ENCODE peak calls at places on chromosomes 5 and 9, in eight cellular contexts. L, T, K, S, J, W, V and B are unnamed samples.

GRCh38 chr5:150562832-150563231 is 54.9 kb downstream of the NDST1 start:
- DNase-seq in L (peak; percentile 52), T (peak; percentile 71), K (peak; percentile 63), S (no peak), J (no peak), W (no peak), V (peak; percentile 56), B (peak; percentile 48)

GRCh38 chr5:178308541-178309092 is 76.0 kb upstream of the PHYKPL start:
- DNase-seq in L (no peak), T (no peak), K (no peak), S (peak; percentile 50), J (peak; percentile 27), W (no peak), V (no peak), B (no peak)

GRCh38 chr5:132473019-132473531 is 17.5 kb downstream of the IRF1 start:
- DNase-seq in L (peak; percentile 97), T (no peak), K (no peak), S (peak; percentile 95), J (no peak), W (peak; percentile 25), V (no peak), B (no peak)

GRCh38 chr9:135687216-135687615 is 12.1 kb downstream of the SOHLH1 start:
- DNase-seq in L (no peak), T (no peak), K (no peak), S (no peak), J (no peak), W (no peak), V (no peak), B (no peak)

GRCh38 chr5:160450164-160450932 is 28.7 kb downstream of the PTTG1 start:
- DNase-seq in L (peak; percentile 68), T (no peak), K (no peak), S (no peak), J (no peak), W (no peak), V (no peak), B (peak; percentile 17)

GRCh38 chr5:10374623-10375022 is 21.1 kb downstream of the MARCHF6 start:
- DNase-seq in L (no peak), T (no peak), K (no peak), S (no peak), J (no peak), W (no peak), V (no peak), B (no peak)

GRCh38 chr9:137828527-137829259 is 48.9 kb upstream of the CACNA1B start:
- DNase-seq in L (no peak), T (peak; percentile 47), K (peak; percentile 37), S (no peak), J (no peak), W (no peak), V (peak; percentile 8), B (peak; percentile 27)

GRCh38 chr9:71076096-71076495 is 45.3 kb downstream of the TRPM3 start:
- DNase-seq in L (no peak), T (no peak), K (no peak), S (no peak), J (no peak), W (no peak), V (no peak), B (no peak)

DNA sequence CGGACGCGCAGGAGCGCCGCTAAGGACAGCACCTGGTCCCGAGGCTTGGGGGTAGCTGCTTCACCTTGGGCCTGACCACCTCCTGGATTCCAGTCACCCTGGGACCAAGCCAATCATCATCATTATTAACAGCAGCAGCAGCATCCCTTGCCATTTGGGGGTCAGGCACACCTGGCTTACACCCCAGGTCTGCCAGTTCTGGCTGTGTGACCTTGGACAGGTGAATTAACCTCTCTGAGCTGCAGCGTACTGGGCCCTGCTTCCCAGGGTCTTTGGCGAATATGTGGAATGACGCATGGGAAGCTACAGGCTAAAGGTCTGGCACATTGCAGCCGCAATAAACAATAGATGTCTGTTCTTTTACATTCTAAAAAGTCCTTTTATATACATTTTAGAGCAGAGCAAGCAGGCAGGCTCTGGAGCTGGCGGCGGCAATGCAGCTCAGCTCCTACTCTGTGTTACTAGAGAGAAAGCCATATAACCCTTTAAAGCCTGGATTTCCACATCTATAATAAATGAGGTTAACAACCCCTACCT is 97.8 kb upstream of the CPLX2 start:
- DNase-seq in L (no peak), T (no peak), K (no peak), S (no peak), J (no peak), W (no peak), V (no peak), B (no peak)
- H3K4me3 ChIP-seq in L (no peak overlapping the region), T (no peak overlapping the region), K (no peak overlapping the region), S (no peak overlapping the region), J (no peak overlapping the region), W (no peak overlapping the region), V (no peak overlapping the region), B (no peak overlapping the region)

DNA sequence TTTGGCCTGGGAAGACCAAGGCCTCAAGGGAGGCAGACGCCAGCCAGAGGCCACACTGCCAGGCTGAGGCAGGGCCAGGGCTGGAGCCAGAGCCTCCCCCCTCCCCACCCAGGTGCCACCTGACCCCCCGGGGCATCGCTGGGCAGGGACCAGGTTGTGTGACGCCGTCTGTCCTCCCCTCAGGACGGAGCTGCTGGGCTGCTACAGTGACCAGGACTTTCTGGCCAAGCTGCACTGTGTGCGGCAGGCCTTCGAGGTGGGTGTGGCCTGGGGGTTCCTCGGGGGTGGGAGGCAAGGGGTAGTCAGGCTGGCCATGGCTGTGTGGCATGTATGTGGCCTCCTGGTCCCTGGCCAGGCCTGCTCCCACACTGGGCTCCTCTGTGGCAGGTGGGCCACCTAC is 17.9 kb upstream of the DOLPP1 start:
- DNase-seq in L (no peak), T (no peak), K (no peak), S (peak; percentile 60), J (no peak), W (no peak), V (no peak), B (no peak)
- H3K36me3 ChIP-seq in L (peaks cover 43% of the 10 kb centered on the region), T (peaks cover 3% of the 10 kb centered on the region), K (peaks cover 6% of the 10 kb centered on the region), S (peaks cover 95% of the 10 kb centered on the region), J (peaks cover 79% of the 10 kb centered on the region), W (no peaks in the 10 kb centered on the region), V (peaks cover 5% of the 10 kb centered on the region), B (peaks cover 42% of the 10 kb centered on the region)

DNA sequence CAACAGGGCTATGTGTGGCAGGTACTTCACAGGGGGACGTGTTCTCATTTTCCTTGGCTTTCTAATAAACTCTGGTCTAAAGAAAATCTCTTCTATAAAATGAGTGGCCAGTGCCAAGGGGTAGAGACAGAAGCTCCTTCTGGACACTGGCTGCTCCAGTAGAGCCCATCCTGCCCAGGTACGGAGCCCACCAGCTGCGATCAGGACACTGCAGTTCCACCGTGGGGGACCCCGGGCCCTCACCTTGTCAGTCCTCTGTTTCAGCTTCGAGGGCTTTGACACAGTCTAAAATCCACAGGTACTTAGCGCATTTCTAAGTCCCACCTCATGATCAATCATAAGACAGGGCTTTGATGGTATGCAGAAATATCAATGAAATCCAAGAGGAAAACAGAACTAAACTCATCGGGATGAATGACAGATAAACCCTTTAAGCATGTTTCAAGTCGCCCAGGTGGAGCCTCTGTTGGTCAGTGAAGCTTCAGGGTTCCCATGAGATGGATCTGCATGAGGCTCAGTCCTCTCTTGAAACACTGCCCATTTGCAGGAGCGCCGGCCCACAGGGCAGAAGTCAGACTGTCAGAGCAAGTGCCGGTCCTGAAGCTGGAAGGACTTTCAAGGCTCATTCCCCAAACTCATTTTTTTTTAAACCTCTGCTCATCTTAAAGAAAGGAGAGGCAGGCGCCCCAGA is 20.3 kb upstream of the TERT start:
- DNase-seq in L (no peak), T (no peak), K (no peak), S (peak; percentile 66), J (peak; percentile 29), W (no peak), V (no peak), B (no peak)
- H3K4me3 ChIP-seq in L (peak overlapping the region; percentile 72), T (no peak overlapping the region), K (no peak overlapping the region), S (no peak overlapping the region), J (no peak overlapping the region), W (no peak overlapping the region), V (peak overlapping the region; percentile 24), B (no peak overlapping the region)

GRCh38 chr5:37323607-37324006 is 47.3 kb downstream of the NUP155 start:
- DNase-seq in L (no peak), T (no peak), K (no peak), S (no peak), J (no peak), W (no peak), V (no peak), B (no peak)
- H3K36me3 ChIP-seq in L (peaks cover 72% of the 10 kb centered on the region), T (peaks cover 3% of the 10 kb centered on the region), K (peaks cover 46% of the 10 kb centered on the region), S (peaks cover 100% of the 10 kb centered on the region), J (peaks cover 97% of the 10 kb centered on the region), W (no peaks in the 10 kb centered on the region), V (peaks cover 45% of the 10 kb centered on the region), B (peaks cover 57% of the 10 kb centered on the region)

GRCh38 chr5:79850941-79851693 is 139.9 kb downstream of the MTX3 start:
- DNase-seq in L (no peak), T (no peak), K (no peak), S (no peak), J (no peak), W (peak; percentile 41), V (no peak), B (no peak)

GRCh38 chr5:79850316-79850822 is 140.7 kb downstream of the MTX3 start:
- DNase-seq in L (no peak), T (no peak), K (peak; percentile 72), S (no peak), J (no peak), W (peak; percentile 85), V (no peak), B (no peak)

GRCh38 chr5:79853676-79854418 is 137.2 kb downstream of the MTX3 start:
- DNase-seq in L (no peak), T (no peak), K (peak; percentile 70), S (no peak), J (no peak), W (no peak), V (no peak), B (peak; percentile 6)

GRCh38 chr5:79851694-79852006 is 139.4 kb downstream of the MTX3 start:
- DNase-seq in L (no peak), T (no peak), K (no peak), S (no peak), J (no peak), W (no peak), V (no peak), B (peak; percentile 12)

GRCh38 chr5:79853003-79853402 is 138.1 kb downstream of the MTX3 start:
- DNase-seq in L (no peak), T (no peak), K (no peak), S (no peak), J (no peak), W (no peak), V (no peak), B (no peak)
- H3K4me3 ChIP-seq in L (no peak overlapping the region), T (no peak overlapping the region), K (no peak overlapping the region), S (no peak overlapping the region), J (no peak overlapping the region), W (no peak overlapping the region), V (no peak overlapping the region), B (no peak overlapping the region)

GRCh38 chr5:134195666-134196065 is 18.9 kb upstream of the SKP1 start:
- DNase-seq in L (no peak), T (no peak), K (no peak), S (no peak), J (no peak), W (no peak), V (no peak), B (no peak)
- H3K36me3 ChIP-seq in L (peaks cover 45% of the 10 kb centered on the region), T (no peaks in the 10 kb centered on the region), K (peaks cover 51% of the 10 kb centered on the region), S (peaks cover 60% of the 10 kb centered on the region), J (peaks cover 51% of the 10 kb centered on the region), W (no peaks in the 10 kb centered on the region), V (peaks cover 39% of the 10 kb centered on the region), B (peaks cover 54% of the 10 kb centered on the region)

GRCh38 chr5:122312670-122312988 is 592 bp downstream of the SNCAIP start:
- DNase-seq in L (no peak), T (peak; percentile 29), K (peak; percentile 74), S (peak; percentile 69), J (no peak), W (peak; percentile 31), V (no peak), B (peak; percentile 59)
- H3K4me3 ChIP-seq in L (no peak overlapping the region), T (peak overlapping the region; percentile 43), K (peak overlapping the region; percentile 82), S (peak overlapping the region; percentile 43), J (peak overlapping the region; percentile 60), W (peak overlapping the region; percentile 68), V (no peak overlapping the region), B (peak overlapping the region; percentile 95)

GRCh38 chr5:179608131-179608581 is 15.3 kb downstream of the HNRNPH1 start:
- DNase-seq in L (peak; percentile 90), T (peak; percentile 66), K (no peak), S (peak; percentile 67), J (no peak), W (no peak), V (no peak), B (no peak)
- H3K36me3 ChIP-seq in L (peaks cover 57% of the 10 kb centered on the region), T (peaks cover 6% of the 10 kb centered on the region), K (peaks cover 34% of the 10 kb centered on the region), S (peaks cover 100% of the 10 kb centered on the region), J (peaks cover 98% of the 10 kb centered on the region), W (no peaks in the 10 kb centered on the region), V (peaks cover 25% of the 10 kb centered on the region), B (peaks cover 35% of the 10 kb centered on the region)